ENCODE peak calls at places on chromosomes 3 and 15, in six cellular contexts. C, P, D, Y, J and M are unnamed samples.

GRCh38 chr3:37661615-37662306 is 199.9 kb upstream of the CTDSPL start:
- DNase-seq in C (no peak), Y (no peak), J (no peak), P (no peak), D (no peak), M (no peak)

GRCh38 chr3:128504533-128504915 is 11.5 kb upstream of the GATA2 start:
- DNase-seq in D (no peak), J (no peak), C (no peak), P (no peak), Y (no peak), M (no peak)

GRCh38 chr15:65869954-65870871 is 922 bp downstream of the RAB11A start:
- DNase-seq in D (peak), P (peak), J (peak), C (no peak), Y (peak), M (no peak)

GRCh38 chr3:134370611-134371451 is 3.4 kb downstream of the AMOTL2 start:
- DNase-seq in J (no peak), C (no peak), Y (no peak), D (no peak), P (no peak), M (no peak)

GRCh38 chr15:25839638-25840156 is 23.4 kb downstream of the ATP10A start:
- DNase-seq in D (no peak), C (no peak), Y (no peak), J (no peak), P (no peak), M (no peak)

GRCh38 chr3:128425142-128425845 is 41.4 kb downstream of the DNAJB8 start:
- DNase-seq in J (no peak), C (no peak), D (no peak), Y (no peak), P (no peak), M (no peak)

GRCh38 chr15:78272776-78273175 is 8.4 kb downstream of the DNAJA4 start:
- DNase-seq in P (no peak), C (no peak), D (no peak), Y (no peak), J (no peak), M (no peak)

GRCh38 chr3:49554639-49555265 is 475 bp downstream of the BSN start:
- DNase-seq in J (no peak), D (no peak), P (peak), Y (no peak), C (no peak), M (peak)

GRCh38 chr3:104438761-104439160 is 927.9 kb upstream of the ALCAM start:
- DNase-seq in P (no peak), Y (no peak), D (no peak), C (no peak), J (no peak), M (no peak)

GRCh38 chr3:111761309-111761795 is 97.7 kb upstream of the PHLDB2 start:
- DNase-seq in C (no peak), P (peak), D (no peak), Y (no peak), J (peak), M (no peak)

GRCh38 chr3:153138267-153139210 is 23.5 kb upstream of the RAP2B start:
- DNase-seq in P (peak), C (no peak), D (no peak), J (peak), Y (no peak), M (no peak)